ENCODE peak calls at places on chromosomes 6 and 20, in four cellular contexts. P is effector CD4-positive, alpha-beta T cell; F is NCI-H748 treated with DMSO at 0.1 percent for 48 hours; W is activated CD8-positive, alpha-beta memory T cell treated with anti-CD3 and anti-CD28 coated beads, Interleukin-2, amount 50 U/mL, for 4 hours. C is an unnamed sample.

GRCh38 chr20:11917663-11918062 is at the start of gene BTBD3:
- DNase-seq in P (no peak), F (peak), W (no peak), C (peak)

GRCh38 chr20:54933212-54933904 is 458.0 kb downstream of the DOK5 start:
- DNase-seq in P (no peak), F (no peak), W (no peak), C (no peak)

GRCh38 chr6:98777762-98778161 is 56.6 kb upstream of the POU3F2 start:
- DNase-seq in P (no peak), F (no peak), W (no peak), C (no peak)

GRCh38 chr6:108736832-108737231 is 111.4 kb upstream of the ARMC2 start:
- DNase-seq in P (no peak), F (no peak), W (no peak), C (no peak)

GRCh38 chr20:38804682-38805501 is 605 bp upstream of the PPP1R16B start:
- DNase-seq in P (peak), F (no peak), W (peak), C (peak)

GRCh38 chr20:25470045-25470444 is 62.6 kb downstream of the GINS1 start:
- DNase-seq in P (no peak), F (no peak), W (no peak), C (no peak)

GRCh38 chr6:1348675-1349074 is 36.8 kb downstream of the FOXQ1 start:
- DNase-seq in P (no peak), F (no peak), W (no peak), C (no peak)

GRCh38 chr6:28586273-28586672 is 60.6 kb downstream of the GPX5 start:
- DNase-seq in P (no peak), F (no peak), W (no peak), C (no peak)

GRCh38 chr20:45752747-45753146 is 30.6 kb downstream of the SPINT4 start:
- DNase-seq in P (no peak), F (no peak), W (no peak), C (no peak)

GRCh38 chr6:106512048-106512957 is 117.0 kb downstream of the RTN4IP1 start:
- DNase-seq in P (peak), F (peak), W (peak), C (no peak)

GRCh38 chr20:45341939-45342862 is 6.0 kb downstream of the SDC4 start:
- DNase-seq in P (no peak), F (no peak), W (no peak), C (peak)

GRCh38 chr6:149319413-149319812 is 1.9 kb downstream of the TAB2 start:
- DNase-seq in P (no peak), F (no peak), W (no peak), C (no peak)

GRCh38 chr6:106025655-106026054 is 60.5 kb upstream of the PRDM1 start:
- DNase-seq in P (no peak), F (no peak), W (no peak), C (no peak)

GRCh38 chr6:65538644-65539043 is 168.4 kb downstream of the EYS start:
- DNase-seq in P (no peak), F (no peak), W (no peak), C (no peak)

GRCh38 chr20:61924858-61925554 is 140.7 kb downstream of the TAF4 start:
- DNase-seq in P (no peak), F (no peak), W (no peak), C (no peak)

GRCh38 chr20:51563141-51563596 is 20.6 kb upstream of the NFATC2 start:
- DNase-seq in P (no peak), F (no peak), W (no peak), C (peak)

GRCh38 chr6:26199057-26199772 is 112.0 kb downstream of the HFE start:
- DNase-seq in P (peak), F (peak), W (peak), C (peak)

GRCh38 chr6:31815025-31815838 is at the start of the genes HSPA1A and HSPA1L:
- DNase-seq in P (peak), F (peak), W (peak), C (peak)

GRCh38 chr20:24999568-24999967 is 7.0 kb upstream of the APMAP start:
- DNase-seq in P (no peak), F (no peak), W (no peak), C (no peak)

GRCh38 chr20:58521763-58522162 is 6.6 kb upstream of the APCDD1L start:
- DNase-seq in P (no peak), F (no peak), W (no peak), C (no peak)

GRCh38 chr6:14129572-14129971 is 12.0 kb downstream of the CD83 start:
- DNase-seq in P (no peak), F (peak), W (no peak), C (peak)

GRCh38 chr6:123598011-123598410 is 38.7 kb downstream of the TRDN start:
- DNase-seq in P (no peak), F (no peak), W (no peak), C (no peak)

GRCh38 chr20:34663213-34663943 is 13.5 kb downstream of the PIGU start:
- DNase-seq in P (no peak), F (no peak), W (no peak), C (no peak)

GRCh38 chr6:15405111-15405510 is 159.2 kb downstream of the JARID2 start:
- DNase-seq in P (no peak), F (no peak), W (no peak), C (peak)

GRCh38 chr20:10671221-10671849 is 2.5 kb downstream of the JAG1 start:
- DNase-seq in P (no peak), F (no peak), W (no peak), C (peak)

GRCh38 chr6:140566706-140567330 is 1192.4 kb upstream of the CITED2 start:
- DNase-seq in P (no peak), F (no peak), W (no peak), C (no peak)

GRCh38 chr6:125598422-125598821 is 151.0 kb upstream of the HEY2 start:
- DNase-seq in P (no peak), F (no peak), W (no peak), C (no peak)

GRCh38 chr6:170030284-170031095 is 260.4 kb downstream of the DLL1 start:
- DNase-seq in P (no peak), F (no peak), W (no peak), C (no peak)

GRCh38 chr6:41446907-41447545 is 99.2 kb upstream of the FOXP4 start:
- DNase-seq in P (no peak), F (no peak), W (no peak), C (no peak)

GRCh38 chr20:12566596-12566995 is 442.2 kb upstream of the SPTLC3 start:
- DNase-seq in P (no peak), F (no peak), W (no peak), C (no peak)

GRCh38 chr6:16420715-16421461 is 182.5 kb downstream of the GMPR start:
- DNase-seq in P (peak), F (no peak), W (no peak), C (no peak)

GRCh38 chr6:11462742-11463414 is 74.7 kb upstream of the TMEM170B start:
- DNase-seq in P (no peak), F (no peak), W (no peak), C (no peak)